ENCODE peak calls at places on chromosomes 7 and 10, in four cellular contexts. D is GM23338, O is HepG2, J is K562. M is an unnamed sample.

GRCh38 chr7:19677201-19677600 is 31.6 kb downstream of the POLR1F start:
- DNase-seq in D (no peak), O (no peak), J (no peak), M (no peak)

GRCh38 chr10:48495282-48496045 is 109.4 kb downstream of the ARHGAP22 start:
- DNase-seq in O (no peak), J (no peak), D (no peak), M (no peak)

GRCh38 chr10:101112799-101113594 is 18.1 kb upstream of the TLX1 start:
- DNase-seq in O (peak), D (no peak), J (no peak), M (no peak)

GRCh38 chr7:15780271-15780670 is 93.8 kb upstream of the MEOX2 start:
- DNase-seq in D (peak), J (no peak), O (no peak), M (no peak)

GRCh38 chr10:43200538-43201390 is 62.5 kb downstream of the CSGALNACT2 start:
- DNase-seq in O (no peak), J (no peak), D (no peak), M (no peak)

GRCh38 chr10:5488272-5489161 is 10.9 kb downstream of the CALML5 start:
- DNase-seq in O (no peak), J (no peak), D (peak), M (no peak)

GRCh38 chr10:102152545-102152890 is 329 bp downstream of the NOLC1 start:
- DNase-seq in D (no peak), O (no peak), J (no peak), M (no peak)

GRCh38 chr10:49153115-49153514 is 19.3 kb upstream of the FAM170B start:
- DNase-seq in O (no peak), D (no peak), J (no peak), M (no peak)

GRCh38 chr10:69807122-69807521 is 5.4 kb downstream of the COL13A1 start:
- DNase-seq in J (no peak), O (no peak), D (no peak), M (no peak)

GRCh38 chr7:44867073-44867990 is 18.0 kb downstream of the PURB start:
- DNase-seq in D (no peak), O (peak), J (peak), M (no peak)

GRCh38 chr7:139916717-139917395 is 87.8 kb downstream of the TBXAS1 start:
- DNase-seq in J (no peak), D (no peak), O (no peak), M (no peak)

GRCh38 chr7:47771301-47771989 is 176.8 kb downstream of the PKD1L1 start:
- DNase-seq in O (no peak), J (no peak), D (no peak), M (no peak)

DNA sequence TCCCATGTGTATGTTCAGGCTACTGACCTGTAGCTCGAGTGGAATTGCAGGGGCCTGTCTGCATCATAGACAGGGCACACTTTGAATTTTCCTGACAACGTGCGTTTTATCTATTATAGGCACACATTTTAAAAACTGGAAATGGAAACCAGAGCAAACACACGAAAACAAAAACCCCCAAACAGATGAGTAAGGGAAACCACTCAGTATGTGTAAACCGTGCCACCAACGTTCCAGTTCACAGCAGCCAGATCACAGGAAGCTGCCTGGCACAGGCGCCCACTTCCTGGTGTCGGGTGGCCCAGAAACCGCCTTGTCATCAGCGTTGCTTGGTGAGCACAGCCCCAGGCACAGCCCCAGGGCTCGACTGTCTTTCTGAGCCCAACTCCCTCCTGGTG is 34.5 kb upstream of the DNAJB6 start:
- DNase-seq in J (no peak), D (peak), O (no peak), M (no peak)
- TF ChIP-seq CREB1 in J (no peak), D (no peak), O (no peak), M (no peak)

DNA sequence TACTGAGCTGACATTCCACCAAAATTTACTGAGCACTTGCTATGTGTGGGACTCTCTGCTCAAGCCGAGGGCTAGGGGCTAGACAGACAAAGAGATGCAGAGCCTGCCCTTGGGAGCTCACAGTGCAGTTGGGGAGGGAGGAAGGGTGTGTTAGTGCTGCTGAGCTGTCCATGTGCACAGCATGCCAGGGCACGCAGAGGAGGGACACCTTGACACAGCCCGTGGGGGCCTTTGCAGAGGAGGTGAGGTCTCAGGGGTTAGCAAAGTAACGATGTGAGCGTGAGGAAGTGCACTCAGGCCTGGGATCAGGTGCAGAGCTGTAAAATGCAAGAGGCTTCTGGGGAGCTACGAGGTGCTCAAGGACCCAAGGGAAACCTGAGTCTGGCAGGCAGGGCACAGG is 16.4 kb downstream of the PRKCQ start:
- DNase-seq in J (no peak), D (no peak), O (no peak), M (no peak)
- H3K27ac ChIP-seq in J (no peak), D (peak), O (no peak), M (no peak)

DNA sequence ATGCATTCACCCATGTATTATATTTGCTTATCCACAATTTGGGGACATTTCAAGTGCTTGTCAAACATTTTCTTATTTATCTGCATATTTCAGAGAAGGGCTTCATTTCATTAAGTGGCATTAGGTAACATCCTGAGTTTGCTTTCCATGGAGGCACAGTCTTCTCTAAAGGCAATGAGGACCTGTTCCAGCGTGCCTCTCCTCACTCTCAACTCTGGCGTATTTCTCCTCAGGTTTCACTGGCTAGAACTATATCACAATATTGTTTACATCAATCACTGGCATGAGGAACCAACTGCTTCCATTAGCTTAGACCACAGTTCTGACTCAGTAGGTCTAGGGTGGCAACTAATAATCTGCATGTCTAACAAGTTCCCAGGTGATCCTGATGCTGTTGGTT is 177.2 kb downstream of the TAX1BP1 start:
- DNase-seq in D (no peak), J (no peak), O (no peak), M (no peak)
- TF ChIP-seq CREB1 in D (no peak), J (no peak), O (no peak), M (no peak)

DNA sequence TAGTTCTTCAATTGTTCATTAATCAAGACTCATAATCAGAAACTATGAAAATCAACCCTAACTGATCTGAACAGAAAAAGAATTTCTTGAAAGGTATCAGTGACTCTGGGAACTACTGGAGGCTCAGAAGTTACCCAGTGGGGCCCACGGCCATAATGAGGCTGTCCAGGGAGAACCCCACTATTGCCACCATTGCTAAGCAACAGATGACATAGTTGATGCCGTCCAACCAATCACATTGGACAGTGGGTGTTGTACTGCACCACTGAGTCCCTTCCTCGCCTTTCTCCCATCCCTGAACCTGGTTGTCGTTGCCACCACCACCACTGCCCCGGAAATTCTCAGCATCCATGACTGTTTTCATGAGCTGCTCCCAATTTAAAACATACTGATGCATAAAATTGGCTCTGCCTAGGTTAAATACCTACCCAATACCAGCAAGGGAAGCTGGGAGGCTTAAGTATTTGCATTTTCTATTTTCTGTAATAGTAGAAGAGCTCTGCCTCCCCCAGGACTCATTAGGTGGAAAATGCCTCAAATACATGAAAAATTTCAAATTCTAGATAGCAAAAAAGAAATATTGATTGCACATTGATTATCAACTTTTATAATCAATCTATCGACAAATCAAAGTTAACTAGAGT is 26.7 kb upstream of the USP6NL start:
- DNase-seq in O (no peak), D (no peak), J (no peak), M (no peak)
- H3K27ac ChIP-seq in O (no peak), D (no peak), J (no peak), M (no peak)

GRCh38 chr10:114504769-114505579 is 100.7 kb upstream of the AFAP1L2 start:
- DNase-seq in O (peak), D (peak), J (no peak), M (no peak)
- TF ChIP-seq CREB1 in O (no peak), D (no peak), J (no peak), M (no peak)

GRCh38 chr7:32393861-32394260 is 96.3 kb downstream of the LSM5 start:
- DNase-seq in D (no peak), O (no peak), J (no peak), M (no peak)
- H3K27ac ChIP-seq in D (no peak), O (no peak), J (no peak), M (no peak)

GRCh38 chr7:106462914-106463482 is 178.2 kb upstream of the NAMPT start:
- DNase-seq in O (no peak), J (no peak), D (peak), M (no peak)

GRCh38 chr7:106457678-106458077 is 172.9 kb upstream of the NAMPT start:
- DNase-seq in D (no peak), O (no peak), J (no peak), M (no peak)

GRCh38 chr7:106459397-106460072 is 174.8 kb upstream of the NAMPT start:
- DNase-seq in O (no peak), J (no peak), D (no peak), M (no peak)

GRCh38 chr7:106462365-106462859 is 177.6 kb upstream of the NAMPT start:
- DNase-seq in J (peak), O (peak), D (peak), M (no peak)

DNA sequence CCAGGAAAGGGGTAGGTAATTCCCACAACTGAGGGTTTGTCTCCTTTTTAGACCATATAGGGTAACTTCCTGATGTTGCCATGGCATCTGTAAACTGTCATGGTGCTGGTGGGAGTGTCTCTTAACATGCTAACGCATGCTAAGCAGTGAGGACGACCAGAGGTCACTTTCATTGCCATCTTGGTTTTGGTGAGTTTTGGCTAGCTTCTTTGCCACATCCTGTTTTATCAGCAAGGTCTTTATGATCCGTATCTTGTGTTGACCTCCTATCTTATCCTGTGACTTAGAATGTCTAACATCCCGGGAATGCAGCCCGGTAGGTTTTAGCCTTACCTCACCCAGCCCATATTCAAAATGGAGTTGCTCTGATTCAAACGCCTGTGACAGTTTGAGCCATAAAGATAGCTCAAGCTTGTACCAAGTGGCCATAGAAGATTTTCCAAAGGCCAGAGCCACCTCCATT is 176.0 kb upstream of the NAMPT start:
- DNase-seq in D (peak), O (no peak), J (no peak), M (no peak)
- TF ChIP-seq CREB1 in D (no peak), O (no peak), J (no peak), M (no peak)

GRCh38 chr10:89367529-89367928 is 10.3 kb upstream of the IFIT1B start:
- DNase-seq in J (no peak), O (no peak), D (no peak), M (no peak)

GRCh38 chr10:89364533-89364932 is 13.3 kb upstream of the IFIT1B start:
- DNase-seq in D (no peak), J (no peak), O (no peak), M (no peak)

GRCh38 chr10:89371987-89372386 is 5.9 kb upstream of the IFIT1B start:
- DNase-seq in O (no peak), J (peak), D (no peak), M (no peak)

GRCh38 chr10:89373916-89374711 is 3.7 kb upstream of the IFIT1B start:
- DNase-seq in J (peak), D (no peak), O (peak), M (no peak)

GRCh38 chr10:89369142-89370105 is 8.4 kb upstream of the IFIT1B start:
- DNase-seq in J (no peak), D (peak), O (no peak), M (no peak)
- H3K27ac ChIP-seq in J (no peak), D (no peak), O (no peak), M (no peak)